ENCODE peak calls at places on chromosomes 5 and 9, in ten cellular contexts. X is adrenal gland; F is esophagus squamous epithelium; O is activated T-helper 1 cell treated with anti-CD3 and anti-CD28 coated beads, Interleukin-12 subunit alpha, Interleukin-12 subunit beta, Interleukin-2, Interleukin-4 antibody, amounts not matched to agents 30 ng/mL and 10 ng/mL and 1 ng/mL, durations not matched to agents 14 hours and 24 hours and 36 hours; M is GM12865; P is cardiac fibroblast; H is astrocyte of the spinal cord; Q is NCI-H1092 treated with DMSO at 0.1 percent for 48 hours; G is choroid plexus epithelial cell; R is CD8-positive, alpha-beta T cell. Z is an unnamed sample.

GRCh38 chr5:48192-48591 is 43.8 kb upstream of the PLEKHG4B start:
- DNase-seq in Q (no peak), R (no peak), X (no peak), G (no peak), P (no peak), H (no peak), F (no peak), M (no peak), O (no peak), Z (no peak)

GRCh38 chr9:126536836-126537465 is 76.8 kb upstream of the LMX1B start:
- DNase-seq in R (no peak), P (no peak), G (no peak), O (no peak), H (no peak), M (no peak), F (no peak), X (no peak), Q (no peak), Z (no peak)

GRCh38 chr9:95171001-95171400 is 146.5 kb downstream of the FANCC start:
- DNase-seq in X (no peak), Q (peak; percentile 17), F (no peak), O (no peak), P (peak; percentile 46), R (no peak), H (peak; percentile 65), M (peak; percentile 52), G (peak; percentile 77), Z (no peak)

GRCh38 chr5:39138892-39139291 is 64.7 kb upstream of the RICTOR start:
- DNase-seq in X (no peak), Q (no peak), O (no peak), P (peak; percentile 64), F (no peak), H (peak; percentile 67), M (no peak), G (peak; percentile 79), R (no peak), Z (no peak)

GRCh38 chr5:176614805-176615478 is 5.0 kb upstream of the GPRIN1 start:
- DNase-seq in R (no peak), F (no peak), M (no peak), Q (no peak), H (peak; percentile 70), O (no peak), P (peak; percentile 66), G (peak; percentile 68), X (no peak), Z (no peak)

GRCh38 chr5:80655231-80655784 is 525 bp upstream of the DHFR start:
- DNase-seq in X (no peak), Q (peak; percentile 3), F (no peak), P (no peak), H (no peak), G (no peak), R (no peak), O (peak; percentile 5), M (peak; percentile 35), Z (no peak)

GRCh38 chr9:114371986-114372917 is 15.5 kb downstream of the AKNA start:
- DNase-seq in F (no peak), R (peak; percentile 55), M (peak; percentile 60), H (no peak), O (peak; percentile 47), Q (no peak), G (no peak), P (peak; percentile 60), X (no peak), Z (no peak)

GRCh38 chr5:671459-672328 is 21.5 kb downstream of the TPPP start:
- DNase-seq in O (peak; percentile 35), H (peak; percentile 53), R (peak; percentile 71), F (no peak), P (peak; percentile 66), Q (peak; percentile 69), M (peak; percentile 61), G (peak; percentile 63), X (peak; percentile 84), Z (peak; percentile 75)

GRCh38 chr5:6603643-6604042 is 29.2 kb downstream of the NSUN2 start:
- DNase-seq in X (no peak), R (no peak), H (no peak), O (no peak), M (no peak), Q (no peak), G (peak; percentile 33), P (no peak), F (no peak), Z (no peak)

GRCh38 chr9:137977572-137978261 is 100.1 kb downstream of the CACNA1B start:
- DNase-seq in H (no peak), X (no peak), O (no peak), Q (no peak), P (no peak), F (no peak), R (no peak), G (no peak), M (no peak), Z (no peak)

GRCh38 chr9:125679597-125680189 is 27.3 kb downstream of the MAPKAP1 start:
- DNase-seq in R (no peak), X (no peak), F (no peak), G (no peak), P (no peak), M (peak; percentile 22), O (no peak), Q (no peak), H (no peak), Z (no peak)

GRCh38 chr5:15013654-15014463 is 142.3 kb upstream of the ANKH start:
- DNase-seq in G (peak; percentile 89), H (peak; percentile 85), F (no peak), Q (peak; percentile 51), X (no peak), R (no peak), O (no peak), M (peak; percentile 28), P (peak; percentile 89), Z (peak; percentile 25)

GRCh38 chr9:86202338-86202882 is 57.0 kb downstream of the C9orf153 start:
- DNase-seq in X (peak; percentile 43), O (peak; percentile 1), P (peak; percentile 63), M (peak; percentile 73), Q (peak; percentile 65), G (peak; percentile 77), R (peak; percentile 18), F (no peak), H (peak; percentile 61), Z (no peak)

GRCh38 chr5:16179511-16179935 is at the start of gene MARCHF11:
- DNase-seq in H (no peak), P (no peak), Q (peak; percentile 22), O (no peak), F (no peak), M (no peak), X (no peak), R (no peak), G (no peak), Z (no peak)

GRCh38 chr5:343461-344401 is 22.2 kb downstream of the AHRR start:
- DNase-seq in G (peak; percentile 75), P (peak; percentile 68), O (peak; percentile 56), F (no peak), Q (peak; percentile 22), X (peak; percentile 62), R (peak; percentile 39), H (peak; percentile 58), M (peak; percentile 76), Z (peak; percentile 68)

GRCh38 chr9:131997779-131998178 is 81.9 kb downstream of the MED27 start:
- DNase-seq in M (no peak), R (no peak), X (peak; percentile 86), P (peak; percentile 85), F (no peak), O (no peak), Q (no peak), H (peak; percentile 66), G (peak; percentile 61), Z (peak; percentile 52)

GRCh38 chr5:73901455-73901854 is 275.5 kb downstream of the ARHGEF28 start:
- DNase-seq in R (no peak), G (no peak), H (no peak), M (no peak), X (no peak), P (no peak), O (no peak), F (no peak), Q (no peak), Z (no peak)

GRCh38 chr9:137198748-137199276 is 1.7 kb downstream of the TPRN start:
- DNase-seq in X (no peak), Q (no peak), H (no peak), O (no peak), P (no peak), R (no peak), F (no peak), M (no peak), G (no peak), Z (no peak)

GRCh38 chr5:149416977-149417713 is 38.1 kb upstream of the IL17B start:
- DNase-seq in O (no peak), Q (no peak), R (no peak), F (no peak), M (no peak), H (no peak), G (peak; percentile 58), P (peak; percentile 56), X (no peak), Z (peak; percentile 30)

GRCh38 chr5:20678814-20679298 is 690.9 kb upstream of the CDH18 start:
- DNase-seq in G (peak; percentile 95), O (no peak), H (peak; percentile 89), X (no peak), P (peak; percentile 80), M (no peak), R (no peak), Q (no peak), F (no peak), Z (no peak)

GRCh38 chr9:93301291-93301811 is 117.4 kb downstream of the WNK2 start:
- DNase-seq in F (no peak), R (no peak), X (peak; percentile 41), H (no peak), Q (no peak), P (no peak), O (no peak), G (no peak), M (no peak), Z (no peak)

GRCh38 chr9:124818431-124819281 is 34.6 kb upstream of the WDR38 start:
- DNase-seq in P (no peak), O (no peak), M (peak; percentile 78), R (no peak), H (peak; percentile 39), G (no peak), F (no peak), Q (no peak), X (peak; percentile 70), Z (no peak)

GRCh38 chr9:114666441-114666840 is 8.8 kb upstream of the TEX53 start:
- DNase-seq in G (no peak), M (no peak), Q (no peak), O (no peak), X (no peak), P (no peak), H (no peak), R (no peak), F (no peak), Z (no peak)

GRCh38 chr5:173011602-173012001 is 28.0 kb downstream of the ATP6V0E1 start:
- DNase-seq in O (no peak), X (no peak), R (no peak), G (no peak), P (no peak), Q (no peak), F (no peak), H (no peak), M (no peak), Z (no peak)

GRCh38 chr9:89978185-89978584 is 373.4 kb downstream of the GADD45G start:
- DNase-seq in G (peak; percentile 35), X (no peak), F (no peak), M (no peak), R (no peak), O (no peak), P (peak; percentile 16), H (peak; percentile 22), Q (peak; percentile 29), Z (no peak)

GRCh38 chr9:91212592-91213243 is 149.0 kb downstream of the AUH start:
- DNase-seq in R (no peak), Q (no peak), P (no peak), G (no peak), O (no peak), H (no peak), X (no peak), M (no peak), F (no peak), Z (no peak)

GRCh38 chr5:163696270-163696887 is 191.0 kb downstream of the MAT2B start:
- DNase-seq in H (peak; percentile 81), G (peak; percentile 92), F (no peak), Q (peak; percentile 15), P (peak; percentile 87), R (no peak), M (peak; percentile 67), X (peak; percentile 66), O (no peak), Z (no peak)

GRCh38 chr9:14349818-14350333 is 35.9 kb upstream of the NFIB start:
- DNase-seq in M (no peak), O (no peak), X (no peak), H (peak; percentile 34), P (peak; percentile 30), F (no peak), R (no peak), G (no peak), Q (no peak), Z (peak; percentile 18)

Z was measured in heart right ventricle.